ENCODE peak calls at places on chromosomes 2 and 18, in five cellular contexts. Q, L, M, Y and P are unnamed samples.

GRCh38 chr2:121855456-121855985 is 100.1 kb downstream of the TSN start:
- DNase-seq in Q (no peak), L (no peak), M (no peak), Y (no peak), P (no peak)

GRCh38 chr18:61980355-61980754 is 87.5 kb upstream of the RNF152 start:
- DNase-seq in Q (no peak), L (no peak), M (no peak), Y (no peak), P (no peak)

GRCh38 chr18:11393486-11393885 is 215.9 kb upstream of the SLC35G4 start:
- DNase-seq in Q (no peak), L (no peak), M (no peak), Y (no peak), P (no peak)

GRCh38 chr2:132701810-132702209 is 31.8 kb upstream of the LYPD1 start:
- DNase-seq in Q (peak; percentile 32), L (no peak), M (no peak), Y (no peak), P (no peak)

GRCh38 chr2:151730242-151730975 is 3.9 kb downstream of the NEB start:
- DNase-seq in Q (peak; percentile 52), L (peak; percentile 3), M (peak; percentile 22), Y (no peak), P (no peak)

GRCh38 chr2:101820519-101820918 is 123.0 kb downstream of the MAP4K4 start:
- DNase-seq in Q (peak; percentile 87), L (no peak), M (peak; percentile 85), Y (no peak), P (no peak)

GRCh38 chr2:102615620-102616436 is 3.5 kb upstream of the SLC9A2 start:
- DNase-seq in Q (peak; percentile 56), L (peak; percentile 40), M (peak; percentile 74), Y (peak; percentile 46), P (peak; percentile 74)

GRCh38 chr2:100535850-100536249 is 26.9 kb upstream of the PDCL3 start:
- DNase-seq in Q (no peak), L (no peak), M (no peak), Y (no peak), P (no peak)

GRCh38 chr2:47554311-47554905 is 151.5 kb downstream of the MSH2 start:
- DNase-seq in Q (no peak), L (no peak), M (no peak), Y (no peak), P (no peak)

GRCh38 chr2:129233751-129234406 is 745.6 kb upstream of the RAB6C start:
- DNase-seq in Q (no peak), L (peak; percentile 12), M (peak; percentile 32), Y (no peak), P (no peak)

GRCh38 chr2:212021947-212022346 is 516.7 kb downstream of the ERBB4 start:
- DNase-seq in Q (peak; percentile 84), L (no peak), M (peak; percentile 68), Y (no peak), P (no peak)

GRCh38 chr2:126825306-126825705 is 73.4 kb upstream of the TEX51 start:
- DNase-seq in Q (no peak), L (no peak), M (no peak), Y (no peak), P (no peak)

GRCh38 chr18:33201509-33201926 is 239.0 kb downstream of the CCDC178 start:
- DNase-seq in Q (no peak), L (peak; percentile 56), M (peak; percentile 8), Y (peak; percentile 36), P (peak; percentile 36)

GRCh38 chr18:49650426-49650891 is 88.6 kb downstream of the LIPG start:
- DNase-seq in Q (no peak), L (no peak), M (peak; percentile 30), Y (no peak), P (no peak)

GRCh38 chr18:62999392-62999791 is 284.1 kb downstream of the PHLPP1 start:
- DNase-seq in Q (peak; percentile 2), L (no peak), M (peak; percentile 15), Y (no peak), P (no peak)

GRCh38 chr2:10271946-10272345 is 30.8 kb upstream of the HPCAL1 start:
- DNase-seq in Q (no peak), L (no peak), M (no peak), Y (no peak), P (no peak)

GRCh38 chr2:175180701-175181103 is 808 bp downstream of the ATP5MC3 start:
- DNase-seq in Q (peak; percentile 27), L (peak; percentile 28), M (peak; percentile 63), Y (peak; percentile 14), P (peak; percentile 30)

GRCh38 chr2:240636563-240637115 is 11.4 kb downstream of the GPR35 start:
- DNase-seq in Q (no peak), L (no peak), M (no peak), Y (no peak), P (no peak)

GRCh38 chr2:16151281-16151570 is 210.9 kb downstream of the MYCN start:
- DNase-seq in Q (no peak), L (no peak), M (no peak), Y (no peak), P (no peak)

GRCh38 chr2:19361325-19361990 is 3.0 kb upstream of the OSR1 start:
- DNase-seq in Q (no peak), L (no peak), M (peak; percentile 59), Y (no peak), P (peak; percentile 46)

GRCh38 chr2:47437287-47437686 is 34.3 kb downstream of the MSH2 start:
- DNase-seq in Q (peak; percentile 18), L (no peak), M (peak; percentile 61), Y (no peak), P (no peak)

GRCh38 chr2:46270384-46270783 is 26.8 kb upstream of the EPAS1 start:
- DNase-seq in Q (no peak), L (no peak), M (peak; percentile 24), Y (no peak), P (no peak)

GRCh38 chr2:171167352-171167997 is 6.8 kb upstream of the TLK1 start:
- DNase-seq in Q (no peak), L (no peak), M (no peak), Y (no peak), P (no peak)

GRCh38 chr2:4591261-4591660 is 887.9 kb downstream of the DCDC2C start:
- DNase-seq in Q (no peak), L (no peak), M (no peak), Y (no peak), P (no peak)

GRCh38 chr2:27582695-27583389 is at the start of gene ZNF512:
- DNase-seq in Q (peak; percentile 82), L (peak; percentile 76), M (peak; percentile 96), Y (peak; percentile 84), P (peak; percentile 82)
- TF ChIP-seq CTCF in Q (peak; percentile 47), L (no peak), M (no peak), Y (no peak), P (no peak)

GRCh38 chr2:195842932-195843331 is 185.9 kb downstream of the SLC39A10 start:
- DNase-seq in Q (no peak), L (no peak), M (no peak), Y (no peak), P (no peak)

GRCh38 chr2:195850764-195851163 is 193.7 kb downstream of the SLC39A10 start:
- DNase-seq in Q (no peak), L (no peak), M (no peak), Y (no peak), P (no peak)

GRCh38 chr2:195848119-195848899 is 191.3 kb downstream of the SLC39A10 start:
- DNase-seq in Q (no peak), L (no peak), M (peak; percentile 12), Y (no peak), P (no peak)
- TF ChIP-seq CTCF in Q (no peak), L (no peak), M (no peak), Y (no peak), P (no peak)

GRCh38 chr2:227499971-227500630 is 28.1 kb downstream of the AGFG1 start:
- DNase-seq in Q (no peak), L (no peak), M (no peak), Y (no peak), P (no peak)
- TF ChIP-seq CTCF in Q (no peak), L (no peak), M (no peak), Y (no peak), P (no peak)

GRCh38 chr2:33136056-33136455 is 189.3 kb downstream of the LTBP1 start:
- DNase-seq in Q (no peak), L (no peak), M (no peak), Y (no peak), P (no peak)
- TF ChIP-seq CTCF in Q (no peak), L (no peak), M (no peak), Y (no peak), P (no peak)